ENCODE peak calls at places on chromosomes 6 and 20, in four cellular contexts. C is M059J; K is B cell; H is CD8-positive, alpha-beta T cell. E is an unnamed sample.

GRCh38 chr6:45350186-45350585 is 22.1 kb downstream of the RUNX2 start:
- DNase-seq in C (no peak), K (no peak), H (no peak), E (no peak)

GRCh38 chr6:55758156-55758942 is 117.0 kb downstream of the BMP5 start:
- DNase-seq in C (peak), K (no peak), H (no peak), E (no peak)

GRCh38 chr6:105136433-105137350 is 43.1 kb downstream of the POPDC3 start:
- DNase-seq in C (peak), K (peak), H (no peak), E (no peak)

GRCh38 chr20:4606046-4606445 is 115.7 kb upstream of the PRND start:
- DNase-seq in C (no peak), K (no peak), H (no peak), E (no peak)

GRCh38 chr20:57869291-57869950 is 159.6 kb upstream of the PMEPA1 start:
- DNase-seq in C (no peak), K (no peak), H (no peak), E (no peak)

GRCh38 chr6:158819213-158819976 is at the start of gene EZR:
- DNase-seq in C (peak), K (peak), H (peak), E (no peak)

GRCh38 chr20:9503530-9504251 is 10.7 kb upstream of the LAMP5 start:
- DNase-seq in C (peak), K (no peak), H (no peak), E (no peak)

GRCh38 chr20:420721-421574 is 12.8 kb downstream of the RBCK1 start:
- DNase-seq in C (no peak), K (no peak), H (no peak), E (no peak)

GRCh38 chr20:6993526-6993925 is 226.0 kb downstream of the BMP2 start:
- DNase-seq in C (peak), K (no peak), H (no peak), E (no peak)

GRCh38 chr6:79604583-79605037 is 26.5 kb upstream of the SH3BGRL2 start:
- DNase-seq in C (peak), K (no peak), H (no peak), E (no peak)

GRCh38 chr6:69026243-69026642 is 391.2 kb downstream of the ADGRB3 start:
- DNase-seq in C (peak), K (no peak), H (no peak), E (no peak)

GRCh38 chr6:169099411-169100202 is 154.0 kb downstream of the THBS2 start:
- DNase-seq in C (peak), K (no peak), H (no peak), E (no peak)

GRCh38 chr6:130965657-130966056 is 97.4 kb downstream of the EPB41L2 start:
- DNase-seq in C (peak), K (no peak), H (no peak), E (no peak)

GRCh38 chr20:10297223-10297622 is 78.6 kb downstream of the SNAP25 start:
- DNase-seq in C (no peak), K (no peak), H (no peak), E (no peak)

E was measured in cortex of kidney.